ENCODE peak calls at places on chromosomes 11 and 22, in seven cellular contexts. One of them, this sample, is unnamed.

GRCh38 chr11:132471491-132471890 is 1060.8 kb downstream of the OPCML start:
- DNase-seq in uterus: no peak
- DNase-seq in naive thymus-derived CD8-positive, alpha-beta T cell: no peak
- DNase-seq in Right ventricle myocardium superior: no peak
- DNase-seq in skeletal muscle cell: no peak
- DNase-seq in sciatic nerve: no peak
- DNase-seq in 8988T: no peak
- DNase-seq in this sample: no peak

GRCh38 chr11:1488575-1489180 is 2.1 kb upstream of the MOB2 start:
- DNase-seq in uterus: no peak
- DNase-seq in naive thymus-derived CD8-positive, alpha-beta T cell: no peak
- DNase-seq in Right ventricle myocardium superior: peak; percentile 35
- DNase-seq in skeletal muscle cell: no peak
- DNase-seq in sciatic nerve: no peak
- DNase-seq in 8988T: no peak
- DNase-seq in this sample: no peak

GRCh38 chr11:96146765-96147164 is 196.2 kb downstream of the MAML2 start:
- DNase-seq in uterus: no peak
- DNase-seq in naive thymus-derived CD8-positive, alpha-beta T cell: no peak
- DNase-seq in Right ventricle myocardium superior: no peak
- DNase-seq in skeletal muscle cell: no peak
- DNase-seq in sciatic nerve: no peak
- DNase-seq in 8988T: no peak
- DNase-seq in this sample: no peak

GRCh38 chr11:16097543-16097942 is 258.8 kb downstream of the SOX6 start:
- DNase-seq in uterus: no peak
- DNase-seq in naive thymus-derived CD8-positive, alpha-beta T cell: no peak
- DNase-seq in Right ventricle myocardium superior: no peak
- DNase-seq in skeletal muscle cell: no peak
- DNase-seq in sciatic nerve: no peak
- DNase-seq in 8988T: no peak
- DNase-seq in this sample: no peak

GRCh38 chr22:23862103-23862502 is 4.4 kb downstream of the SLC2A11 start:
- DNase-seq in uterus: no peak
- DNase-seq in naive thymus-derived CD8-positive, alpha-beta T cell: no peak
- DNase-seq in Right ventricle myocardium superior: no peak
- DNase-seq in skeletal muscle cell: no peak
- DNase-seq in sciatic nerve: no peak
- DNase-seq in 8988T: peak; percentile 56
- DNase-seq in this sample: no peak

GRCh38 chr11:2742611-2743426 is 43.0 kb upstream of the KCNQ1OT1 start:
- DNase-seq in uterus: peak; percentile 19
- DNase-seq in naive thymus-derived CD8-positive, alpha-beta T cell: peak; percentile 0
- DNase-seq in Right ventricle myocardium superior: peak; percentile 27
- DNase-seq in skeletal muscle cell: no peak
- DNase-seq in sciatic nerve: peak; percentile 53
- DNase-seq in 8988T: no peak
- DNase-seq in this sample: no peak

GRCh38 chr22:36409911-36410756 is 22.4 kb upstream of the MYH9 start:
- DNase-seq in uterus: peak; percentile 27
- DNase-seq in naive thymus-derived CD8-positive, alpha-beta T cell: peak; percentile 58
- DNase-seq in Right ventricle myocardium superior: peak; percentile 82
- DNase-seq in skeletal muscle cell: no peak
- DNase-seq in sciatic nerve: peak; percentile 73
- DNase-seq in 8988T: no peak
- DNase-seq in this sample: no peak

GRCh38 chr22:26804315-26804714 is 146.9 kb downstream of the MIAT start:
- DNase-seq in uterus: no peak
- DNase-seq in naive thymus-derived CD8-positive, alpha-beta T cell: no peak
- DNase-seq in Right ventricle myocardium superior: no peak
- DNase-seq in skeletal muscle cell: no peak
- DNase-seq in sciatic nerve: no peak
- DNase-seq in 8988T: no peak
- DNase-seq in this sample: no peak

GRCh38 chr11:102061276-102061675 is 14.0 kb downstream of the CFAP300 start:
- DNase-seq in uterus: no peak
- DNase-seq in naive thymus-derived CD8-positive, alpha-beta T cell: no peak
- DNase-seq in Right ventricle myocardium superior: no peak
- DNase-seq in skeletal muscle cell: no peak
- DNase-seq in sciatic nerve: no peak
- DNase-seq in 8988T: no peak
- DNase-seq in this sample: no peak

GRCh38 chr22:43826142-43827093 is 14.3 kb upstream of the EFCAB6 start:
- DNase-seq in uterus: no peak
- DNase-seq in naive thymus-derived CD8-positive, alpha-beta T cell: no peak
- DNase-seq in Right ventricle myocardium superior: no peak
- DNase-seq in skeletal muscle cell: peak; percentile 56
- DNase-seq in sciatic nerve: peak; percentile 52
- DNase-seq in 8988T: no peak
- DNase-seq in this sample: no peak

GRCh38 chr22:19818264-19819208 is 36.1 kb downstream of the GNB1L start:
- DNase-seq in uterus: no peak
- DNase-seq in naive thymus-derived CD8-positive, alpha-beta T cell: no peak
- DNase-seq in Right ventricle myocardium superior: no peak
- DNase-seq in skeletal muscle cell: no peak
- DNase-seq in sciatic nerve: no peak
- DNase-seq in 8988T: no peak
- DNase-seq in this sample: peak; percentile 72

GRCh38 chr11:111301004-111301839 is 2.9 kb downstream of the POU2AF3 start:
- DNase-seq in uterus: no peak
- DNase-seq in naive thymus-derived CD8-positive, alpha-beta T cell: no peak
- DNase-seq in Right ventricle myocardium superior: no peak
- DNase-seq in skeletal muscle cell: no peak
- DNase-seq in sciatic nerve: no peak
- DNase-seq in 8988T: no peak
- DNase-seq in this sample: no peak

GRCh38 chr11:129460714-129461113 is 85.1 kb downstream of the BARX2 start:
- DNase-seq in uterus: no peak
- DNase-seq in naive thymus-derived CD8-positive, alpha-beta T cell: no peak
- DNase-seq in Right ventricle myocardium superior: no peak
- DNase-seq in skeletal muscle cell: no peak
- DNase-seq in sciatic nerve: no peak
- DNase-seq in 8988T: no peak
- DNase-seq in this sample: no peak

GRCh38 chr22:40728731-40729189 is 49.5 kb downstream of the MCHR1 start:
- DNase-seq in uterus: no peak
- DNase-seq in naive thymus-derived CD8-positive, alpha-beta T cell: peak; percentile 43
- DNase-seq in Right ventricle myocardium superior: no peak
- DNase-seq in skeletal muscle cell: peak; percentile 8
- DNase-seq in sciatic nerve: no peak
- DNase-seq in 8988T: no peak
- DNase-seq in this sample: no peak

GRCh38 chr22:26890870-26891269 is 233.5 kb downstream of the MIAT start:
- DNase-seq in uterus: no peak
- DNase-seq in naive thymus-derived CD8-positive, alpha-beta T cell: no peak
- DNase-seq in Right ventricle myocardium superior: no peak
- DNase-seq in skeletal muscle cell: no peak
- DNase-seq in sciatic nerve: no peak
- DNase-seq in 8988T: no peak
- DNase-seq in this sample: peak; percentile 19

GRCh38 chr22:20799449-20799848 is 25.5 kb downstream of the SERPIND1 start:
- DNase-seq in uterus: no peak
- DNase-seq in naive thymus-derived CD8-positive, alpha-beta T cell: no peak
- DNase-seq in Right ventricle myocardium superior: no peak
- DNase-seq in skeletal muscle cell: no peak
- DNase-seq in sciatic nerve: no peak
- DNase-seq in 8988T: no peak
- DNase-seq in this sample: no peak

GRCh38 chr11:22432331-22433065 is 94.3 kb downstream of the SLC17A6 start:
- DNase-seq in uterus: peak; percentile 14
- DNase-seq in naive thymus-derived CD8-positive, alpha-beta T cell: no peak
- DNase-seq in Right ventricle myocardium superior: peak; percentile 57
- DNase-seq in skeletal muscle cell: no peak
- DNase-seq in sciatic nerve: peak; percentile 62
- DNase-seq in 8988T: no peak
- DNase-seq in this sample: no peak

This sample was measured in coronary artery.